ENCODE peak calls at places on chromosomes 5 and 9, in nine cellular contexts. One of them, this sample, is unnamed.

GRCh38 chr5:108251350-108251749 is 130.5 kb downstream of the FBXL17 start:
- DNase-seq in EL: no peak
- DNase-seq in NCI-H1092: no peak
- DNase-seq in fibroblast of mammary gland: no peak
- DNase-seq in globus pallidus: no peak
- DNase-seq in erythroblast: no peak
- DNase-seq in heart right ventricle: peak
- DNase-seq in hippocampal formation: no peak
- DNase-seq in T follicular helper cell: no peak
- DNase-seq in this sample: no peak

GRCh38 chr9:3058409-3058808 is 214.5 kb upstream of the PUM3 start:
- DNase-seq in EL: no peak
- DNase-seq in NCI-H1092: no peak
- DNase-seq in fibroblast of mammary gland: no peak
- DNase-seq in globus pallidus: no peak
- DNase-seq in erythroblast: no peak
- DNase-seq in heart right ventricle: no peak
- DNase-seq in hippocampal formation: no peak
- DNase-seq in T follicular helper cell: no peak
- DNase-seq in this sample: no peak

GRCh38 chr9:34996181-34996904 is 6.8 kb downstream of the DNAJB5 start:
- DNase-seq in EL: no peak
- DNase-seq in NCI-H1092: no peak
- DNase-seq in fibroblast of mammary gland: no peak
- DNase-seq in globus pallidus: no peak
- DNase-seq in erythroblast: no peak
- DNase-seq in heart right ventricle: no peak
- DNase-seq in hippocampal formation: no peak
- DNase-seq in T follicular helper cell: no peak
- DNase-seq in this sample: no peak

GRCh38 chr5:14268738-14269137 is 125.6 kb downstream of the TRIO start:
- DNase-seq in EL: no peak
- DNase-seq in NCI-H1092: no peak
- DNase-seq in fibroblast of mammary gland: peak
- DNase-seq in globus pallidus: peak
- DNase-seq in erythroblast: peak
- DNase-seq in heart right ventricle: peak
- DNase-seq in hippocampal formation: no peak
- DNase-seq in T follicular helper cell: no peak
- DNase-seq in this sample: no peak

GRCh38 chr5:60652206-60652605 is 47.8 kb downstream of the DEPDC1B start:
- DNase-seq in EL: peak
- DNase-seq in NCI-H1092: no peak
- DNase-seq in fibroblast of mammary gland: peak
- DNase-seq in globus pallidus: no peak
- DNase-seq in erythroblast: peak
- DNase-seq in heart right ventricle: no peak
- DNase-seq in hippocampal formation: no peak
- DNase-seq in T follicular helper cell: no peak
- DNase-seq in this sample: peak

GRCh38 chr9:114884787-114885452 is 45.5 kb downstream of the TNFSF8 start:
- DNase-seq in EL: no peak
- DNase-seq in NCI-H1092: no peak
- DNase-seq in fibroblast of mammary gland: no peak
- DNase-seq in globus pallidus: no peak
- DNase-seq in erythroblast: no peak
- DNase-seq in heart right ventricle: no peak
- DNase-seq in hippocampal formation: no peak
- DNase-seq in T follicular helper cell: no peak
- DNase-seq in this sample: no peak

GRCh38 chr9:90024419-90024818 is 419.6 kb downstream of the GADD45G start:
- DNase-seq in EL: no peak
- DNase-seq in NCI-H1092: no peak
- DNase-seq in fibroblast of mammary gland: no peak
- DNase-seq in globus pallidus: no peak
- DNase-seq in erythroblast: no peak
- DNase-seq in heart right ventricle: no peak
- DNase-seq in hippocampal formation: no peak
- DNase-seq in T follicular helper cell: no peak
- DNase-seq in this sample: no peak

GRCh38 chr5:155004138-155004744 is 9.3 kb upstream of the KIF4B start:
- DNase-seq in EL: peak
- DNase-seq in NCI-H1092: no peak
- DNase-seq in fibroblast of mammary gland: no peak
- DNase-seq in globus pallidus: peak
- DNase-seq in erythroblast: peak
- DNase-seq in heart right ventricle: peak
- DNase-seq in hippocampal formation: no peak
- DNase-seq in T follicular helper cell: no peak
- DNase-seq in this sample: no peak

GRCh38 chr9:92342825-92343488 is 17.2 kb downstream of the CENPP start:
- DNase-seq in EL: no peak
- DNase-seq in NCI-H1092: no peak
- DNase-seq in fibroblast of mammary gland: peak
- DNase-seq in globus pallidus: no peak
- DNase-seq in erythroblast: no peak
- DNase-seq in heart right ventricle: no peak
- DNase-seq in hippocampal formation: no peak
- DNase-seq in T follicular helper cell: no peak
- DNase-seq in this sample: peak

GRCh38 chr9:14320272-14321245 is 6.6 kb upstream of the NFIB start:
- DNase-seq in EL: peak
- DNase-seq in NCI-H1092: peak
- DNase-seq in fibroblast of mammary gland: peak
- DNase-seq in globus pallidus: peak
- DNase-seq in erythroblast: peak
- DNase-seq in heart right ventricle: no peak
- DNase-seq in hippocampal formation: no peak
- DNase-seq in T follicular helper cell: no peak
- DNase-seq in this sample: no peak

GRCh38 chr5:44708611-44709010 is 100.1 kb upstream of the MRPS30 start:
- DNase-seq in EL: no peak
- DNase-seq in NCI-H1092: no peak
- DNase-seq in fibroblast of mammary gland: no peak
- DNase-seq in globus pallidus: no peak
- DNase-seq in erythroblast: no peak
- DNase-seq in heart right ventricle: no peak
- DNase-seq in hippocampal formation: no peak
- DNase-seq in T follicular helper cell: no peak
- DNase-seq in this sample: no peak

GRCh38 chr5:172179032-172179989 is 8.7 kb downstream of the STK10 start:
- DNase-seq in EL: peak
- DNase-seq in NCI-H1092: no peak
- DNase-seq in fibroblast of mammary gland: peak
- DNase-seq in globus pallidus: no peak
- DNase-seq in erythroblast: no peak
- DNase-seq in heart right ventricle: peak
- DNase-seq in hippocampal formation: no peak
- DNase-seq in T follicular helper cell: peak
- DNase-seq in this sample: peak

GRCh38 chr5:74075900-74076484 is 450.0 kb downstream of the ARHGEF28 start:
- DNase-seq in EL: no peak
- DNase-seq in NCI-H1092: no peak
- DNase-seq in fibroblast of mammary gland: no peak
- DNase-seq in globus pallidus: no peak
- DNase-seq in erythroblast: no peak
- DNase-seq in heart right ventricle: no peak
- DNase-seq in hippocampal formation: no peak
- DNase-seq in T follicular helper cell: no peak
- DNase-seq in this sample: no peak

GRCh38 chr9:133968428-133968827 is 23.7 kb downstream of the VAV2 start:
- DNase-seq in EL: no peak
- DNase-seq in NCI-H1092: no peak
- DNase-seq in fibroblast of mammary gland: no peak
- DNase-seq in globus pallidus: no peak
- DNase-seq in erythroblast: no peak
- DNase-seq in heart right ventricle: no peak
- DNase-seq in hippocampal formation: no peak
- DNase-seq in T follicular helper cell: no peak
- DNase-seq in this sample: no peak

GRCh38 chr9:9122230-9122875 is 1322.8 kb upstream of the DMAC1 start:
- DNase-seq in EL: no peak
- DNase-seq in NCI-H1092: no peak
- DNase-seq in fibroblast of mammary gland: no peak
- DNase-seq in globus pallidus: no peak
- DNase-seq in erythroblast: no peak
- DNase-seq in heart right ventricle: no peak
- DNase-seq in hippocampal formation: no peak
- DNase-seq in T follicular helper cell: no peak
- DNase-seq in this sample: no peak

GRCh38 chr9:42852133-42852532 is 668.7 kb downstream of the SPATA31A6 start:
- DNase-seq in EL: peak
- DNase-seq in NCI-H1092: no peak
- DNase-seq in fibroblast of mammary gland: peak
- DNase-seq in globus pallidus: peak
- DNase-seq in erythroblast: peak
- DNase-seq in heart right ventricle: peak
- DNase-seq in hippocampal formation: no peak
- DNase-seq in T follicular helper cell: no peak
- DNase-seq in this sample: peak

This sample was measured in COLO829.